ENCODE peak calls at places on chromosomes 4 and X, in ten cellular contexts. G, F, Z, T, J, Q, B, C, S and L are unnamed samples.

GRCh38 chr4:5098176-5098575 is 46.9 kb downstream of the STK32B start:
- DNase-seq in F (no peak), G (no peak), B (no peak), Z (no peak), S (no peak), C (no peak), Q (no peak), T (no peak), J (no peak), L (no peak)

GRCh38 chr4:3332498-3332897 is 39.7 kb downstream of the RGS12 start:
- DNase-seq in Q (no peak), B (no peak), S (no peak), J (no peak), T (no peak), C (no peak), G (no peak), F (no peak), Z (no peak), L (no peak)

GRCh38 chrX:51148848-51149247 is 183.8 kb upstream of the NUDT10 start:
- DNase-seq in S (no peak), B (peak), C (no peak), G (no peak), T (peak), Q (no peak), Z (no peak), F (no peak), J (no peak), L (no peak)

GRCh38 chr4:22324422-22324821 is 191.4 kb downstream of the ADGRA3 start:
- DNase-seq in Z (no peak), C (no peak), S (no peak), Q (no peak), B (no peak), G (no peak), F (no peak), T (no peak), J (no peak), L (no peak)

GRCh38 chr4:11529625-11530201 is 101.0 kb upstream of the HS3ST1 start:
- DNase-seq in B (peak), T (no peak), G (no peak), F (no peak), C (no peak), Z (no peak), Q (no peak), S (no peak), J (no peak), L (no peak)

GRCh38 chr4:8252301-8253173 is 17.0 kb upstream of the HTRA3 start:
- DNase-seq in T (peak), S (no peak), Q (no peak), F (no peak), J (no peak), G (no peak), C (no peak), B (no peak), Z (no peak), L (no peak)

GRCh38 chr4:5927747-5928146 is 34.9 kb upstream of the CRMP1 start:
- DNase-seq in F (no peak), Q (no peak), Z (no peak), S (no peak), C (no peak), J (no peak), G (no peak), B (no peak), T (no peak), L (no peak)

GRCh38 chrX:104253567-104254441 is 929 bp downstream of the ESX1 start:
- DNase-seq in T (no peak), S (no peak), Z (no peak), B (no peak), C (no peak), F (no peak), J (no peak), G (no peak), Q (no peak), L (no peak)

GRCh38 chrX:47802589-47802988 is 34.1 kb upstream of the ZNF81 start:
- DNase-seq in J (peak), G (peak), C (no peak), B (peak), Q (no peak), T (peak), S (no peak), Z (no peak), F (no peak), L (no peak)

GRCh38 chrX:31353095-31353494 is 281.3 kb upstream of the FTHL17 start:
- DNase-seq in Z (no peak), G (no peak), J (no peak), F (no peak), S (no peak), Q (no peak), C (no peak), T (no peak), B (peak), L (peak)

GRCh38 chrX:34909151-34909550 is 33.4 kb upstream of the FAM47B start:
- DNase-seq in S (no peak), F (no peak), Z (no peak), G (no peak), J (no peak), Q (no peak), C (no peak), T (no peak), B (no peak), L (no peak)

GRCh38 chr4:107578321-107578720 is 141.7 kb downstream of the PAPSS1 start:
- DNase-seq in Z (no peak), S (no peak), G (no peak), Q (no peak), T (no peak), J (no peak), B (peak), F (no peak), C (no peak), L (no peak)

GRCh38 chrX:19344207-19344534 is 444 bp downstream of the PDHA1 start:
- DNase-seq in Z (no peak), S (no peak), Q (no peak), G (no peak), F (no peak), C (no peak), J (no peak), T (no peak), B (no peak), L (no peak)

GRCh38 chrX:110241816-110242215 is 76.1 kb downstream of the AMMECR1 start:
- DNase-seq in Q (no peak), J (no peak), Z (no peak), F (no peak), G (no peak), B (peak), S (no peak), C (no peak), T (no peak), L (no peak)

GRCh38 chrX:56429581-56429980 is 133.8 kb upstream of the UBQLN2 start:
- DNase-seq in Z (no peak), J (no peak), B (no peak), Q (no peak), G (no peak), C (no peak), S (no peak), T (no peak), F (no peak), L (no peak)

GRCh38 chrX:15242899-15243555 is 26.9 kb downstream of the ASB9 start:
- DNase-seq in J (peak), Z (no peak), G (peak), T (peak), Q (no peak), S (no peak), C (no peak), F (peak), B (peak), L (peak)

GRCh38 chr4:144647095-144647959 is 1.4 kb downstream of the HHIP start:
- DNase-seq in C (no peak), Q (no peak), J (no peak), G (no peak), Z (no peak), S (no peak), F (no peak), B (no peak), T (no peak), L (no peak)

GRCh38 chr4:169008478-169008877 is 1.6 kb downstream of the CBR4 start:
- DNase-seq in G (no peak), F (no peak), J (no peak), S (no peak), Z (no peak), B (no peak), Q (no peak), C (no peak), T (peak), L (no peak)
- H3K4me3 ChIP-seq in G (peak), F (no peak), J (peak), S (peak), Z (peak), B (peak), Q (peak), C (peak), T (peak), L (peak)

GRCh38 chr4:55132775-55133174 is 7.4 kb upstream of the KDR start:
- DNase-seq in T (no peak), Z (no peak), C (no peak), G (no peak), S (no peak), F (no peak), J (no peak), B (no peak), Q (no peak), L (no peak)

GRCh38 chr4:55143858-55144257 is 18.5 kb upstream of the KDR start:
- DNase-seq in S (no peak), G (no peak), C (no peak), B (peak), T (no peak), J (no peak), Z (no peak), Q (no peak), F (no peak), L (no peak)

GRCh38 chr4:55136634-55137033 is 11.2 kb upstream of the KDR start:
- DNase-seq in Q (no peak), T (no peak), J (no peak), F (no peak), Z (no peak), S (no peak), G (no peak), C (no peak), B (no peak), L (no peak)

GRCh38 chr4:55138367-55138766 is 13.0 kb upstream of the KDR start:
- DNase-seq in Z (no peak), F (no peak), B (no peak), J (no peak), G (no peak), Q (no peak), S (no peak), C (no peak), T (no peak), L (no peak)
- TF ChIP-seq CTCF in Z (no peak), F (no peak), B (no peak), J (no peak), G (no peak), Q (no peak), S (no peak), C (no peak), T (no peak), L (no peak)

GRCh38 chr4:16382571-16382970 is 156.3 kb upstream of the TAPT1 start:
- DNase-seq in Z (no peak), B (no peak), Q (no peak), J (no peak), S (no peak), C (no peak), F (no peak), T (no peak), G (no peak), L (no peak)
- H3K4me3 ChIP-seq in Z (no peak), B (no peak), Q (no peak), J (no peak), S (no peak), C (no peak), F (no peak), T (no peak), G (no peak), L (no peak)

DNA sequence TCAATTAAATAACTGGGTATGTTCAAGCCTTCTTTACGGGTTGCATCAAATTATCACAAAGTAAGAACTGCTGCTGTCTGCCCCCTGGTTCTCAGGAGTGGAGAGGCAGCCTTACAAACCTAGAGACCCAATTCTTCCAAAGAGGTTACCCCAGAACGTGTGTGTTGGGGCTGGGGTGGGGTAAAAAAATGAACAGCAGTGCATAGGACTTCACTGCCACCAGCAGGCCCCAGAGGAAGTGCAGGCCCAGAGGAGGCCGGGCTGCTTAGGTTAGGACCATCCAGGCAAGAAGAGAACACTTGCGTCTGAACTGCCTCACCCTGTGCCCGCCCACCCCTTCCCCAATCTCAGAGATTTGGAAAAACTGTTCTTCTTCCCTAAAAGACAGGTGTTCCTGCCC is 1.5 kb upstream of the NWD2 start:
- DNase-seq in T (peak), Z (no peak), J (no peak), F (no peak), B (no peak), S (no peak), C (no peak), Q (no peak), G (no peak), L (peak)
- TF ChIP-seq CTCF in T (no peak), Z (no peak), J (no peak), F (no peak), B (no peak), S (no peak), C (no peak), Q (no peak), G (no peak), L (peak)

GRCh38 chrX:119482497-119483480 is 14.5 kb downstream of the SLC25A5 start:
- DNase-seq in J (no peak), S (peak), T (peak), G (no peak), Q (peak), B (peak), F (peak), Z (no peak), C (peak), L (peak)
- H3K4me3 ChIP-seq in J (no peak), S (peak), T (peak), G (peak), Q (peak), B (peak), F (peak), Z (peak), C (peak), L (peak)